ENCODE peak calls at places on chromosomes 16 and 17, in seven cellular contexts. J is WTC11, Y is HEK293T, M is K562, W is GM12878, E is HCT116, L is H1. G is an unnamed sample.

GRCh38 chr17:52790359-52790955 is 631.9 kb upstream of the CA10 start:
- DNase-seq in Y (no peak), M (no peak), J (no peak), E (no peak), L (no peak), W (no peak), G (no peak)

GRCh38 chr16:85293899-85294642 is 181.8 kb upstream of the CIBAR2 start:
- DNase-seq in M (no peak), W (no peak), J (no peak), L (no peak), E (no peak), Y (no peak), G (no peak)

GRCh38 chr17:55072910-55073309 is 104.3 kb downstream of the STXBP4 start:
- DNase-seq in E (no peak), J (no peak), W (no peak), Y (no peak), L (no peak), M (no peak), G (no peak)

GRCh38 chr17:50363217-50364060 is 9.5 kb downstream of the MRPL27 start:
- DNase-seq in L (peak; percentile 71), E (no peak), Y (no peak), M (no peak), W (no peak), J (peak; percentile 82), G (peak; percentile 46)

GRCh38 chr16:67268136-67268579 is 11.2 kb upstream of the PLEKHG4 start:
- DNase-seq in E (peak; percentile 81), J (no peak), Y (no peak), M (peak; percentile 72), W (no peak), L (no peak), G (peak; percentile 43)

GRCh38 chr16:10663744-10664143 is 31.0 kb downstream of the TEKT5 start:
- DNase-seq in Y (no peak), E (no peak), M (no peak), L (no peak), J (no peak), W (no peak), G (no peak)

GRCh38 chr17:71942626-71943025 is 178.2 kb upstream of the SOX9 start:
- DNase-seq in M (no peak), L (no peak), J (no peak), Y (no peak), E (no peak), W (no peak), G (no peak)

GRCh38 chr16:53282975-53283946 is 151.0 kb upstream of the RBL2 start:
- DNase-seq in Y (peak; percentile 53), J (no peak), M (no peak), W (peak; percentile 3), E (peak; percentile 46), L (no peak), G (peak; percentile 55)

GRCh38 chr16:47037396-47037745 is 63.9 kb upstream of the DNAJA2 start:
- DNase-seq in J (peak; percentile 39), Y (peak; percentile 42), E (no peak), M (no peak), L (no peak), W (no peak), G (no peak)

GRCh38 chr16:84950906-84951305 is 60.4 kb downstream of the ZDHHC7 start:
- DNase-seq in M (peak; percentile 65), E (no peak), J (peak; percentile 50), Y (peak; percentile 35), L (no peak), W (no peak), G (peak; percentile 69)

GRCh38 chr16:75420987-75421819 is 12.1 kb downstream of the CFDP1 start:
- DNase-seq in Y (peak; percentile 45), E (no peak), W (no peak), L (peak; percentile 53), J (peak; percentile 86), M (peak; percentile 42), G (peak; percentile 73)

DNA sequence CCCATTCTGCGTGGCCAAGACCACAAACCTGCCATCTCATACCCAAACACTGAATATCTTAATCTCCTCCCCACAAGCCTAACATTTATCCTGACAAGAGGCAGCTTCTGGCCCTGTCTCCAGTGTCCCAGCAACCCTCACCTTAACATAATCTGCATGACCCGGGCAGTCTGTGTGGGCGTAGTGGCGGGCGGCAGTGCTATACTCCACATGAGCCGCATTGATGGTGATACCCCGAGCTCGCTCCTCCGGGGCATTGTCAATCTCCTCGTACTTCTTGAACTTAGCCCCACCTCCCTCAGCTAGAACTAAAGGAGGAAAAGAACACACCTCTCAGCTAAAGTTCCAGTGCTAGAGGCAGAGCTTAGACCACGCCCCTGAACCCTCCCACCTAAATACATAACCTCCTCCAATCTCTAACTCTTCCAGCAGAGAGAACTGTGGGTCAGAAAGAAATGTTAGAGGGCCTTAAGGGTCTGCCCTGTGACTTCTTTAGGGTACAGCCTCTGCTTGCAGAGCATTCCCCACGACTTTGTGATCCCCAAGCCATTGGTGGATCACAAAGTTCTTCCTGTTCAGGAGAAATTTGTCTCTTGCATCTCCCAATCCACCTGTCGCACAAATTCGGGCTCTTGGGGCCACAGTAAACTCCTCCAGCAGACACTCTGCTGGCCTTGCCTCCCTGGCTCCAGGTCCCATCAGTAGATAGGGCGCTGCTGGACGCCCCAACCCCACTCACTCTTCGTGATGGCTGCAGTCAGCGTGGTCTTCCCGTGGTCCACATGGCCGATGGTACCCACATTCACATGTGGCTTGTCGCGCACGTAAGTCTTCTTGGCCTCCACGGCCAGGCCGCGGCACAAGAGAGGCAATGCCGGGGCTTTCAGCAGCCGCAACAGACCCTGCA is 722 bp downstream of the TUFM start:
- DNase-seq in E (peak; percentile 53), Y (peak; percentile 32), J (peak; percentile 24), M (peak; percentile 39), W (no peak), L (peak; percentile 39), G (peak; percentile 64)
- TF ChIP-seq SP1 in E (no peak), Y (no peak), J (no peak), M (no peak), W (no peak), L (no peak), G (no peak)

DNA sequence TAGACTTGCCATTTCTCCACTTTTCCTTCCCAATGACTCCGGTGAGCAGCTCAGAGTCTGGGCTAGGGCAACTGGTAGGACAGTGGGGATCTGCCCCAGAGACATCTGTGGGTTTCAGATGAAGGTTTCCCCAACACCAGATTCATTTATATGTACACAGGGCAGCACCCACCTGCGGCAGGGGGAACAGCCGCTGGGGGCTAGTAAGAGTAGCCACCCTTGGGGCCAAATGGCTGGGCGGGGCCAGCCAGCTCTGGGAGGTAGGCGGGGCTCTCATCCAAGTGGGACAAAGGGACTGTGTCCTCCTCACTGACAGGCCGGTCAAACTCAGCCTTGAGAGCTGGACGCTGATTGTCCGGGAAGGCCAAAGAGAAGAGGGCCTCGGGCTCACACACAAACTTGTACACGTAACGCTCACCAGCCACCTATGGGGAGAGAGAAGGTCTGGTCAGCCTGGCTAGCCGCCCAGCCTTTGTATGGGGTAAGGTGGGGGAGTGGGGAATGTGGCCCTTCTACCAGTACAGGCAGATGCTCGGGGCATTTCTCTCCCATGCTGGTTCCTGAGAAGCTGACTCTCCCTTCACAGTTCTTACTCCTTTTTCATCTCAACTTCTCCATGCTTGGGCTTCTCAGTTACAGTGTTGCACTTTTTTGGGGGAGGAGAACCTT is 17.7 kb downstream of the ETV4 start:
- DNase-seq in E (no peak), W (no peak), Y (no peak), J (no peak), L (no peak), M (peak; percentile 40), G (peak; percentile 99)
- TF ChIP-seq SP1 in E (no peak), W (no peak), Y (no peak), J (no peak), L (no peak), M (no peak), G (peak; percentile 84)

GRCh38 chr17:41638194-41638593 is 13.8 kb upstream of the KRT17 start:
- DNase-seq in J (no peak), Y (no peak), W (no peak), M (no peak), E (no peak), L (no peak), G (no peak)

GRCh38 chr17:41633498-41634197 is 9.3 kb upstream of the KRT17 start:
- DNase-seq in E (no peak), M (no peak), Y (no peak), W (no peak), L (no peak), J (no peak), G (no peak)

GRCh38 chr17:41634639-41635038 is 10.3 kb upstream of the KRT17 start:
- DNase-seq in E (no peak), J (no peak), M (no peak), L (no peak), Y (no peak), W (no peak), G (no peak)

GRCh38 chr17:41636652-41637051 is 12.3 kb upstream of the KRT17 start:
- DNase-seq in J (no peak), L (no peak), W (no peak), E (no peak), M (no peak), Y (no peak), G (no peak)

GRCh38 chr17:41635121-41636097 is 11.0 kb upstream of the KRT17 start:
- DNase-seq in Y (no peak), M (no peak), L (no peak), E (no peak), J (no peak), W (no peak), G (no peak)
- TF ChIP-seq SP1 in Y (no peak), M (no peak), L (no peak), E (no peak), J (no peak), W (no peak), G (no peak)

GRCh38 chr17:69809331-69809730 is 265.7 kb upstream of the KCNJ16 start:
- DNase-seq in E (no peak), Y (no peak), M (no peak), J (no peak), W (no peak), L (no peak), G (no peak)
- TF ChIP-seq SP1 in E (no peak), Y (no peak), M (no peak), J (no peak), W (no peak), L (no peak), G (no peak)

DNA sequence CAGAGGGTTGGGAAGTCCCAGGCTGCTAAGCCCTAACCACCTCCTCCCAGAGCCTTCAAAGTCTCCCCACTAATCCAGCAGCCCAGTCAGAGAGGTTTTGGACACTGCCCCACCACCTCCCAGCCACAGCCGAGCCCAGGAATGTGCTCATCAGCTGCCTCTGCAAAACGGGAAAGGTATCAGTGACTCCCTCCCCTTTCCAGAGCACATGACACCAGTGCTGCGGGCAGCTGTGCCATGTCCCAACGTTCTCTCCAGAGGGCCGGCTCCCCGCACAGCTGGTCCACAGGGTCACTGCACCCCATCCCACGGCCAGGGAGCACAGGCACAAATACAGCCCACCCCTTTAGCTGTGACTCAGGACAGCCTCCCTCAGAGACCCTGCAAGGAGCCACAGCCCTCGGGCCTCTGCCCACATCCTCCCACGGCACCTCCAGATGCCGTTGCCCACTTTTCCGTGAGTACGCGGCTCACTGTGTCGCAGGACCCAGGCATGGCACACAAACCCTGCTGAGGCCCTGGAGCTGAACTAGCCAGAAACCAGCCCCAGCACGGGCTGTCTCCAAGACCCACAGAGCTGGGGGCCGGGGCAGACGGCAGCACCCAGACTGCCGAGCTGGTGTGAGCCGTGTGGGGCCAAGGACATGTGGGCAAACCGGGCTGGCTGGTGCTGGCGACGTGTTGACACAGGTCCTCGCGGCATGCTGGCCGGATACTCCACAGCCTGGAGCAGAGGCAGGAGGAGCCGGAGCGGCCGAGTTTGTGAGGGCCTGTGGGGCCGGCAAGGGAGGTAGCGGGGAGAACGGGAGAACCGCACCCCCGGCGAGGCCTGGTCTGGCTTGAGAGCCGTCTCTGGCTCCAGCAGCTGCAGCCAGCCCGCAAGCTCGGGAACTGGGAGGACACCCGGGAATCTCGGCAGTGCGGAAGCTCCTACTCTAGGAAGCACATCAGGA is 6.3 kb upstream of the PPP1R27 start:
- DNase-seq in E (no peak), L (no peak), M (no peak), Y (no peak), W (no peak), J (no peak), G (no peak)
- TF ChIP-seq SP1 in E (no peak), L (no peak), M (no peak), Y (no peak), W (no peak), J (no peak), G (no peak)